ENCODE peak calls at places on chromosomes 12 and 14, in seven cellular contexts. One of them, this sample, is unnamed.

GRCh38 chr14:79583738-79584405 is 627.4 kb downstream of the DIO2 start:
- DNase-seq in CMK: no peak
- DNase-seq in NCI-H82: peak
- DNase-seq in GM23248: peak
- DNase-seq in NCI-H2107: no peak
- DNase-seq in pancreas: no peak
- DNase-seq in NCI-H774: no peak
- DNase-seq in this sample: no peak

GRCh38 chr12:6961695-6962284 is 8.7 kb downstream of the PHB2 start:
- DNase-seq in CMK: peak
- DNase-seq in NCI-H82: peak
- DNase-seq in GM23248: peak
- DNase-seq in NCI-H2107: peak
- DNase-seq in pancreas: peak
- DNase-seq in NCI-H774: peak
- DNase-seq in this sample: no peak

GRCh38 chr14:98919431-98919830 is 352.6 kb downstream of the BCL11B start:
- DNase-seq in CMK: no peak
- DNase-seq in NCI-H82: no peak
- DNase-seq in GM23248: no peak
- DNase-seq in NCI-H2107: no peak
- DNase-seq in pancreas: no peak
- DNase-seq in NCI-H774: no peak
- DNase-seq in this sample: no peak

GRCh38 chr12:5428332-5429221 is 3.3 kb upstream of the NTF3 start:
- DNase-seq in CMK: no peak
- DNase-seq in NCI-H82: peak
- DNase-seq in GM23248: peak
- DNase-seq in NCI-H2107: peak
- DNase-seq in pancreas: no peak
- DNase-seq in NCI-H774: no peak
- DNase-seq in this sample: no peak

GRCh38 chr14:55899531-55899930 is 218.7 kb upstream of the PELI2 start:
- DNase-seq in CMK: no peak
- DNase-seq in NCI-H82: no peak
- DNase-seq in GM23248: no peak
- DNase-seq in NCI-H2107: no peak
- DNase-seq in pancreas: no peak
- DNase-seq in NCI-H774: no peak
- DNase-seq in this sample: no peak

GRCh38 chr14:105489607-105490317 is 1.3 kb upstream of the TEDC1 start:
- DNase-seq in CMK: no peak
- DNase-seq in NCI-H82: peak
- DNase-seq in GM23248: peak
- DNase-seq in NCI-H2107: peak
- DNase-seq in pancreas: peak
- DNase-seq in NCI-H774: peak
- DNase-seq in this sample: no peak

GRCh38 chr14:93683241-93683640 is 105.0 kb downstream of the PRIMA1 start:
- DNase-seq in CMK: peak
- DNase-seq in NCI-H82: peak
- DNase-seq in GM23248: peak
- DNase-seq in NCI-H2107: peak
- DNase-seq in pancreas: no peak
- DNase-seq in NCI-H774: no peak
- DNase-seq in this sample: no peak

GRCh38 chr14:100286484-100287191 is 19.6 kb downstream of the SLC25A29 start:
- DNase-seq in CMK: no peak
- DNase-seq in NCI-H82: no peak
- DNase-seq in GM23248: no peak
- DNase-seq in NCI-H2107: no peak
- DNase-seq in pancreas: no peak
- DNase-seq in NCI-H774: no peak
- DNase-seq in this sample: no peak

GRCh38 chr12:47967461-47968430 is 4.3 kb downstream of the TMEM106C start:
- DNase-seq in CMK: no peak
- DNase-seq in NCI-H82: no peak
- DNase-seq in GM23248: peak
- DNase-seq in NCI-H2107: no peak
- DNase-seq in pancreas: no peak
- DNase-seq in NCI-H774: no peak
- DNase-seq in this sample: no peak

GRCh38 chr14:22400590-22401259 is 188.3 kb downstream of the DAD1 start:
- DNase-seq in CMK: no peak
- DNase-seq in NCI-H82: no peak
- DNase-seq in GM23248: peak
- DNase-seq in NCI-H2107: no peak
- DNase-seq in pancreas: no peak
- DNase-seq in NCI-H774: no peak
- DNase-seq in this sample: no peak

GRCh38 chr12:89373772-89374572 is 21.7 kb upstream of the DUSP6 start:
- DNase-seq in CMK: no peak
- DNase-seq in NCI-H82: no peak
- DNase-seq in GM23248: peak
- DNase-seq in NCI-H2107: no peak
- DNase-seq in pancreas: no peak
- DNase-seq in NCI-H774: no peak
- DNase-seq in this sample: no peak

GRCh38 chr14:92456215-92457017 is 57.2 kb upstream of the RIN3 start:
- DNase-seq in CMK: peak
- DNase-seq in NCI-H82: peak
- DNase-seq in GM23248: peak
- DNase-seq in NCI-H2107: no peak
- DNase-seq in pancreas: no peak
- DNase-seq in NCI-H774: peak
- DNase-seq in this sample: no peak

GRCh38 chr12:94123127-94123526 is 25.2 kb upstream of the PLXNC1 start:
- DNase-seq in CMK: no peak
- DNase-seq in NCI-H82: no peak
- DNase-seq in GM23248: no peak
- DNase-seq in NCI-H2107: no peak
- DNase-seq in pancreas: no peak
- DNase-seq in NCI-H774: no peak
- DNase-seq in this sample: no peak

GRCh38 chr12:58819345-58819744 is 101.0 kb downstream of the LRIG3 start:
- DNase-seq in CMK: no peak
- DNase-seq in NCI-H82: no peak
- DNase-seq in GM23248: no peak
- DNase-seq in NCI-H2107: no peak
- DNase-seq in pancreas: no peak
- DNase-seq in NCI-H774: no peak
- DNase-seq in this sample: no peak

GRCh38 chr12:110908377-110909136 is 11.8 kb downstream of the MYL2 start:
- DNase-seq in CMK: no peak
- DNase-seq in NCI-H82: no peak
- DNase-seq in GM23248: no peak
- DNase-seq in NCI-H2107: no peak
- DNase-seq in pancreas: no peak
- DNase-seq in NCI-H774: no peak
- DNase-seq in this sample: no peak

GRCh38 chr12:20369164-20370000 is 1.0 kb downstream of the PDE3A start:
- DNase-seq in CMK: peak
- DNase-seq in NCI-H82: peak
- DNase-seq in GM23248: peak
- DNase-seq in NCI-H2107: no peak
- DNase-seq in pancreas: peak
- DNase-seq in NCI-H774: no peak
- DNase-seq in this sample: no peak

This sample was measured in cortex of kidney.